ENCODE peak calls at places on chromosomes 13 and 19, in eight cellular contexts. I is iPS DF 6.9, B is Panc1, T is HCT116, W is thoracic aorta, K is ovary, E is astrocyte of the spinal cord, F is bronchial epithelial cell. U is an unnamed sample.

GRCh38 chr19:43534811-43535761 is 2.1 kb downstream of the ZNF575 start:
- DNase-seq in I (no peak), B (no peak), T (no peak), W (peak; percentile 58), K (peak; percentile 68), E (peak; percentile 56), F (peak; percentile 33), U (peak; percentile 75)

GRCh38 chr13:112956516-112957294 is 12.3 kb upstream of the MCF2L start:
- DNase-seq in I (no peak), B (no peak), T (no peak), W (no peak), K (no peak), E (no peak), F (no peak), U (peak; percentile 23)

GRCh38 chr19:10270616-10271394 is at the start of gene ICAM1:
- DNase-seq in I (no peak), B (no peak), T (no peak), W (no peak), K (peak; percentile 73), E (peak; percentile 25), F (peak; percentile 34), U (peak; percentile 95)

GRCh38 chr13:60351326-60351725 is 45.7 kb upstream of the TDRD3 start:
- DNase-seq in I (no peak), B (no peak), T (no peak), W (no peak), K (no peak), E (peak; percentile 80), F (peak; percentile 19), U (peak; percentile 97)

GRCh38 chr13:47661076-47661475 is 340.0 kb downstream of the SUCLA2 start:
- DNase-seq in I (no peak), B (no peak), T (no peak), W (no peak), K (no peak), E (peak; percentile 83), F (peak; percentile 30), U (peak; percentile 74)

GRCh38 chr19:5690955-5691204 is 785 bp downstream of the RPL36 start:
- DNase-seq in I (no peak), B (no peak), T (no peak), W (no peak), K (no peak), E (no peak), F (peak; percentile 19), U (peak; percentile 42)

GRCh38 chr19:51111606-51112005 is 3.4 kb upstream of the CTU1 start:
- DNase-seq in I (no peak), B (no peak), T (peak; percentile 40), W (no peak), K (no peak), E (no peak), F (no peak), U (no peak)

GRCh38 chr13:26707122-26708006 is 53.2 kb downstream of the GPR12 start:
- DNase-seq in I (peak; percentile 50), B (no peak), T (peak; percentile 27), W (no peak), K (no peak), E (peak; percentile 45), F (peak; percentile 49), U (peak; percentile 82)

GRCh38 chr13:28401303-28402056 is 93.4 kb downstream of the FLT1 start:
- DNase-seq in I (no peak), B (no peak), T (no peak), W (no peak), K (no peak), E (peak; percentile 22), F (no peak), U (peak; percentile 84)

GRCh38 chr13:112771139-112771876 is 81.5 kb downstream of the ATP11A start:
- DNase-seq in I (no peak), B (no peak), T (no peak), W (no peak), K (no peak), E (no peak), F (no peak), U (no peak)

GRCh38 chr19:29685326-29685725 is 20.1 kb downstream of the PLEKHF1 start:
- DNase-seq in I (no peak), B (no peak), T (no peak), W (no peak), K (no peak), E (no peak), F (peak; percentile 23), U (no peak)

GRCh38 chr13:46180393-46180792 is 1.6 kb downstream of the LCP1 start:
- DNase-seq in I (no peak), B (no peak), T (no peak), W (no peak), K (no peak), E (no peak), F (no peak), U (no peak)
- H3K4me3 ChIP-seq in I (no peak overlapping the region), B (no peak overlapping the region), T (no peak overlapping the region), W (peak overlapping the region; percentile 63), K (no peak overlapping the region), E (no peak overlapping the region), F (no peak overlapping the region), U (no peak overlapping the region)

GRCh38 chr13:80235131-80235530 is 105.8 kb downstream of the SPRY2 start:
- DNase-seq in I (no peak), B (no peak), T (no peak), W (no peak), K (no peak), E (peak; percentile 47), F (no peak), U (peak; percentile 31)
- H3K4me3 ChIP-seq in I (no peak overlapping the region), B (peak overlapping the region; percentile 20), T (no peak overlapping the region), W (no peak overlapping the region), K (no peak overlapping the region), E (no peak overlapping the region), F (no peak overlapping the region), U (no peak overlapping the region)

DNA sequence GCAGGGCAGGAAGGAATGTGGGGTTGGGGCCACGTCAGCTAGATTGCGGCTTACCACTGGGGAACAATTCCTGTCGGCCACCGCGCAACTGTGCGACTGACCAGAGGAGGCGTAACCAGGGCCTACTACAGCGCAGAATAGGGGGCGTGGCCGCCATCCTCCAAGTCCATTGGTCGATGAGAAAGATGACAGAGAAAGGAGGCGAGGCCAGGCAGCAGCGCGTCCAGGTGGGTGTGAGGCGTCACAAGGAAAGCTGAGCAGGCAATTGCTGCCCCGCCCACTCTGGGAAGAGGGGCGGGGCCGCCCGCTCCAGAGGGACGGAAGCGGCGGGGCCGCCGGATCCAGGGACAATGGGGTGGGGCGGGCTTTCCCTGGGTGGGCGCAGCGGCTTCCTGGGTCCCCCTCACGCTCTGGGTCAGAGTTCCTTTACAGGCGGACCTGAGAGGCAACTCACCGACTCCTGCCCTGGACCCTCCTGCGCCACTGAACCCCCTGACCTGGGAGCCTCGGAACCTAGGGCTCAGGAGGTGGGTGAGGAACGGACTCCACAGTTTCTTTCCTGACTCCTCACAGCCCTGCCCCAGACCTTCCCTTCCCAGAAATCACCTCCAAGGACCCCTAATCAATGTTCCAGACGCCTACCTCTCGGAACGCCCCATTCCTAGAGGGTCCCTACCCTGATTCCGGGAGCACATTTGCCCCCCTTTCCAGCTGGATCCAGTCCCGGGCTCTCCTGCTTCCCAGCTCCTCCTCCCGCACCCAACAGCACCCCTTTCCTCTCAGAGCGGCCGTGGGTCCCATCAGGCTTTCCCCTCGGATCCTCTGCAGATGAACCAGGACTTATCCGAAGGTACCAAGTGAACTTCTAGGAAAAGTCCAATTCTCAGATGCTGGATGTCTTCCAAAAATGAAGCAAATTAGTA is 101.5 kb upstream of the ZNF492 start:
- DNase-seq in I (no peak), B (no peak), T (no peak), W (peak; percentile 86), K (peak; percentile 99), E (no peak), F (no peak), U (no peak)
- H3K4me3 ChIP-seq in I (no peak overlapping the region), B (no peak overlapping the region), T (no peak overlapping the region), W (peak overlapping the region; percentile 75), K (peak overlapping the region; percentile 44), E (no peak overlapping the region), F (no peak overlapping the region), U (no peak overlapping the region)

GRCh38 chr19:1468274-1469199 is 10.5 kb downstream of the C19orf25 start:
- DNase-seq in I (no peak), B (no peak), T (no peak), W (no peak), K (no peak), E (no peak), F (peak; percentile 27), U (peak; percentile 42)
- H3K4me3 ChIP-seq in I (no peak overlapping the region), B (no peak overlapping the region), T (peak overlapping the region; percentile 66), W (peak overlapping the region; percentile 45), K (no peak overlapping the region), E (no peak overlapping the region), F (peak overlapping the region; percentile 30), U (no peak overlapping the region)

DNA sequence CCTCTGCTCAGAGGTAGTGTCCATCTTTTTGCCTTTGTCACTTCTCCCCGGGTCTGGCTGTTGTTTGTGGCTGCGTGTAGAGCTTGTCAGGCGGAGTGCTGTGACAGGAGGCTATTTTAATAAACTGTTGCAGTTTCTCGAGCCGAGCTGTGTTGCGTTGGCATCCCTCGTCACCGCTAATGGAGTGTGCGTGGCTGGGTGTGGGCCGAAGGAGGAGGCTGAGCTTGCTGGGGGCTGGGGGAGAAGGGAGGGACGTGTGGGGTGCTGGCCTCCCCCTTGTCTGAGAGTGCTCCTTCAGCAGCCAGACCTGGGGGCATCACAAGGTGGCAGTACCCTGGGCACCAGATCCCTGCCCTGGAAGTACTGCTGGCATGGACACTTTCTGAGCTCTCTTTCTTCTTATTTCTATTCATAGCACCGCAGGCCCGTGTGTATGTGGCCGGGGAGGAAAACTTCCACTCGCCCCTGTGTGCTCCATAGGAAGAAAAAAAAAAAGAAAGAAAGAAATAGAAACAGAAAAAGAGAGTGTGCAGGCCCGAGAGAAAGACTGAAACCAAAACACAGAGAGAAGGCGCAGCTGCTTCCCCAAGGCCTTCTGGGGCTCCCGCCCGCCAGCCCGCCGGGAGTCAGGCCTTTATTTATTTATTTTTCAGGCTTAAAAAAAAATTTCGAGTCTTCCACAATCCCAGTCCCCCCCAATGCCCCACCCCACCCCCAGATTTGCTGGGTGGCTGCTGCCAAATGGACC is 27.0 kb downstream of the NFIX start:
- DNase-seq in I (no peak), B (no peak), T (no peak), W (no peak), K (no peak), E (no peak), F (no peak), U (no peak)
- H3K4me3 ChIP-seq in I (no peak overlapping the region), B (peak overlapping the region; percentile 81), T (no peak overlapping the region), W (peak overlapping the region; percentile 75), K (peak overlapping the region; percentile 32), E (peak overlapping the region; percentile 51), F (peak overlapping the region; percentile 3), U (peak overlapping the region; percentile 58)

GRCh38 chr19:53868091-53868891 is 608 bp downstream of the MYADM start:
- DNase-seq in I (no peak), B (no peak), T (no peak), W (no peak), K (peak; percentile 59), E (peak; percentile 53), F (peak; percentile 14), U (peak; percentile 71)
- H3K4me3 ChIP-seq in I (peak overlapping the region; percentile 78), B (peak overlapping the region; percentile 96), T (peak overlapping the region; percentile 78), W (peak overlapping the region; percentile 88), K (peak overlapping the region; percentile 73), E (peak overlapping the region; percentile 60), F (peak overlapping the region; percentile 60), U (peak overlapping the region; percentile 90)

GRCh38 chr13:51821666-51822065 is 17.7 kb upstream of the DHRS12 start:
- DNase-seq in I (no peak), B (no peak), T (no peak), W (no peak), K (no peak), E (no peak), F (no peak), U (no peak)
- H3K4me3 ChIP-seq in I (no peak overlapping the region), B (no peak overlapping the region), T (no peak overlapping the region), W (no peak overlapping the region), K (no peak overlapping the region), E (no peak overlapping the region), F (no peak overlapping the region), U (no peak overlapping the region)